ENCODE peak calls at places on chromosomes 16 and 17, in five cellular contexts. G is AG04449, H is Peyer's patch, Z is tibial nerve, P is tibial artery. M is an unnamed sample.

GRCh38 chr16:70432800-70433455 is 6.0 kb downstream of the ST3GAL2 start:
- DNase-seq in G (no peak), Z (no peak), P (no peak), H (peak; percentile 69), M (no peak)

GRCh38 chr16:4263504-4264436 is 9.1 kb downstream of the TFAP4 start:
- DNase-seq in H (peak; percentile 30), P (no peak), Z (peak; percentile 80), G (no peak), M (no peak)

GRCh38 chr16:1181715-1182671 is 29.1 kb downstream of the CACNA1H start:
- DNase-seq in Z (no peak), H (peak; percentile 18), G (peak; percentile 3), P (peak; percentile 98), M (no peak)

GRCh38 chr16:81774348-81774747 is 4.7 kb upstream of the PLCG2 start:
- DNase-seq in G (no peak), Z (no peak), P (no peak), H (peak; percentile 66), M (no peak)

GRCh38 chr16:79327836-79328235 is 272.7 kb downstream of the MAF start:
- DNase-seq in G (no peak), P (no peak), Z (no peak), H (no peak), M (no peak)

GRCh38 chr16:31125844-31126243 is 8.4 kb downstream of the KAT8 start:
- DNase-seq in P (no peak), H (no peak), G (no peak), Z (no peak), M (no peak)

GRCh38 chr16:86737083-86737482 is 158.7 kb downstream of the FOXL1 start:
- DNase-seq in G (no peak), P (no peak), Z (no peak), H (no peak), M (no peak)

GRCh38 chr17:12485361-12485911 is 180.3 kb upstream of the MYOCD start:
- DNase-seq in Z (no peak), P (no peak), H (no peak), G (no peak), M (no peak)

GRCh38 chr16:12258806-12259205 is 282.3 kb downstream of the SNX29 start:
- DNase-seq in P (no peak), H (no peak), Z (no peak), G (no peak), M (no peak)

GRCh38 chr17:35743911-35744328 is 9.1 kb downstream of the GAS2L2 start:
- DNase-seq in Z (no peak), P (no peak), G (no peak), H (no peak), M (no peak)

GRCh38 chr16:50246299-50247122 is 19.8 kb upstream of the ADCY7 start:
- DNase-seq in H (no peak), P (peak; percentile 69), G (no peak), Z (no peak), M (no peak)

GRCh38 chr16:20792216-20792615 is 14.1 kb downstream of the ERI2 start:
- DNase-seq in G (no peak), H (no peak), Z (no peak), P (no peak), M (no peak)

GRCh38 chr16:54813778-54814177 is 116.9 kb upstream of the IRX5 start:
- DNase-seq in P (no peak), Z (no peak), G (no peak), H (no peak), M (no peak)

DNA sequence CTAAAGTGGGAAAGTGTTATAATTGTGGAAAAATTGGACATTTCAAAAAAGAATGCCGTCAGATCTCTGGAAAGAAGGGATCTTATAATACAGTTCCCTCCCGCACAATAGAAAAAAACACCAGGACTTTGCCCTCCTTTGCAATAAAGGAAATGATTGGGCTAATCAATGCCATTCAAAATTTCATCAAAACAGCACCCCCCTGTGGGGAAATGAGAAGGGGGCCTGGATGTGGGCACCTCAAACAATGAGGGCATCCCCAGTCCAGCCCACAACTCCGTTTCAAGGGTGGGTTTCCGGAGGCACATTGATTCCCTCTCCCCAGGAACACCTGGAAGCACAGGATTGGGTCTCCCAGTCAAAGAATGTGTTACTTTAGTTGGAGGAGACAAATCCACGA is 26.1 kb downstream of the CD300LG start:
- DNase-seq in Z (no peak), P (no peak), G (no peak), H (no peak), M (no peak)
- TF ChIP-seq CTCF in Z (no peak), P (no peak), G (no peak), H (peak; percentile 32), M (no peak)

GRCh38 chr17:17900615-17901520 is 64.1 kb upstream of the SREBF1 start:
- DNase-seq in G (peak; percentile 80), Z (peak; percentile 85), H (peak; percentile 34), P (peak; percentile 93), M (no peak)

GRCh38 chr17:17905036-17905320 is 67.2 kb downstream of the TOM1L2 start:
- DNase-seq in H (no peak), Z (no peak), G (no peak), P (no peak), M (no peak)

GRCh38 chr17:17902877-17903276 is 66.1 kb upstream of the SREBF1 start:
- DNase-seq in Z (no peak), P (peak; percentile 1), G (no peak), H (no peak), M (no peak)

GRCh38 chr17:17904171-17905035 is 67.6 kb upstream of the SREBF1 start:
- DNase-seq in H (no peak), Z (no peak), P (no peak), G (no peak), M (no peak)

GRCh38 chr17:17902357-17902756 is 65.6 kb upstream of the SREBF1 start:
- DNase-seq in Z (no peak), P (no peak), H (no peak), G (no peak), M (no peak)
- TF ChIP-seq CTCF in Z (no peak), P (no peak), H (no peak), G (no peak), M (no peak)

GRCh38 chr17:40782450-40782849 is at the start of gene KRT27:
- DNase-seq in G (no peak), Z (no peak), P (no peak), H (no peak), M (no peak)
- TF ChIP-seq CTCF in G (no peak), Z (no peak), P (no peak), H (no peak), M (no peak)

DNA sequence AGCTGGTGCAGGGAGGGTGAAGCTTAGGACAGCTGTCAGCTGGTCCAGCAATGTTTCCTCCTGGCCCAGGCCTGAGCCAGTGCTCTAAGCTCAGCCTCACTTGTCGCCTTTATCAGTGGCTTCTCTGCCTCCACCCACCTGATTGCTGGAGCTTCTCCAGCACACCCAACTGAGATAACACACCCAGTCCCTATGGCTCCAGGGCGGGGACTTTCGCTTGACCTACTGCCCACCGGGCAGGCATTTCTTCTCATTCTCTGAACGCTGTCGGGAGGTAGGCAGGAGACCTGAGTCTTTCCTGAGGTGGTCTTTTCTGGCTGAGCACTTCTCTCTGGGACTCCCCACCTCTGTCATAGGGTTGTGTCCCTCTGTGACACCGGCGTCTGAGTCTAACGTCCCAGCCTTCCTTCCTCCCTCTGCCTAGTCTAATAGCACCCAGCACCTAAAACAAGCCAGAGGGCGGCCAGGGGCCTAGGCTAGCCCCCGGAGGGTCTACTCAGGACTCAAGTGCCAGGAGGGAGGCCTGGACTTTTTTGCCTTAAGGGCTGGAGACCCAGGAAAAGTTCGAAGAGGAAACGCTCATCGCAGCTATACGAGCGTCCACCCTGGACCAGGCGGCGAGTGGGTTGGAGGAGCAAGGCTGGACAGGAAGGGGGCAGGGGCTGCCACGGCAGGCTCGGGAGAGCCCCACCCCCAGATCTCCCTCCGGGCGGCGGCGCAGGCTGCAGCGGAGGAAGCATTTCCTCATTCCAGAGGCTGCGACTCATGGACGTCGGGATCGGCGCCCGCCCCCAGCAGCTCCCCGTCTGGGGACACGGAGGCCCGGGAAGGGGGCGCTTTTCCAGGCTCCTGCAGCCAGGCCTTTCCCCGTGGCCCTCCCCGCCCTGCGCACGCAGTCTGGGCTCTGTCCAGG is 756 bp downstream of the TAX1BP3 start:
- DNase-seq in P (peak; percentile 94), H (peak; percentile 39), Z (peak; percentile 53), G (peak; percentile 61), M (no peak)
- TF ChIP-seq CTCF in P (no peak), H (no peak), Z (no peak), G (no peak), M (no peak)

DNA sequence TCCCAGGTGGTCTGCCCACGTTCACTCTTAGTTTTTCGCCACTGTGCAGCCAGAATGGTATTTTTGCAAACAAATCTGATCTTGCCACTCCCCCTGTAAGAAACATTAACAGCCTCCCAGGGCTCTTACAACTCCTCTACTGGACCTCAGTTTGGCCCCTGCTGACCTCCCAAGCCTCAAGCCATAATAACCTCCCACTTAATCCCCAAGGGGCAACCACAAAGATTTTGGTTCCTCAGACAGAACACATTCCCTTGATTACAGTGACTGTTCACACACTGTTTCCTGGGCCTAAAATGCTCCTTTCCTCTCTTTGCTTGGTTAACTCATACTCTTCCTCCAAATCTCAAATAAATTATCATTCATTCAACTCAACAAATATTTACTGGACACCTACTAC is 21.5 kb upstream of the CD300E start:
- DNase-seq in P (no peak), Z (no peak), H (no peak), G (no peak), M (no peak)
- TF ChIP-seq CTCF in P (no peak), Z (no peak), H (no peak), G (no peak), M (no peak)